ENCODE peak calls at places on chromosome 1, in nine cellular contexts. Z is CD4-positive, alpha-beta memory T cell; X is tibial artery; Y is neuronal stem cell; B is prostate gland; A is left ventricle myocardium inferior; N is pancreas; D is PC-9; U is uterus. V is an unnamed sample. For H3K4me1, H3K27me3 and H3K36me3, the result is how much of the 10 kb centered on the place peaks cover.

GRCh38 chr1:184753608-184754478 is 815 bp downstream of the EDEM3 start:
- DNase-seq in D (peak), Y (no peak), U (peak), Z (peak), B (no peak), X (peak), N (peak), A (peak), V (no peak)

GRCh38 chr1:186043276-186043675 is 309.1 kb downstream of the HMCN1 start:
- DNase-seq in Z (no peak), Y (no peak), N (no peak), X (no peak), U (no peak), D (no peak), B (no peak), A (no peak), V (no peak)

GRCh38 chr1:231512147-231512698 is 16.2 kb upstream of the TSNAX start:
- DNase-seq in B (no peak), Z (no peak), A (no peak), N (no peak), X (no peak), U (no peak), D (peak), Y (no peak), V (no peak)

GRCh38 chr1:47587891-47588582 is 150.2 kb downstream of the FOXD2 start:
- DNase-seq in D (no peak), N (no peak), A (no peak), Z (no peak), Y (no peak), U (no peak), B (no peak), X (peak), V (no peak)

GRCh38 chr1:175649416-175649815 is 94.0 kb downstream of the TNR start:
- DNase-seq in Y (no peak), A (no peak), B (no peak), U (no peak), D (no peak), Z (no peak), N (no peak), X (no peak), V (no peak)

GRCh38 chr1:172255223-172255560 is 165.3 kb upstream of the C1orf105 start:
- DNase-seq in Y (no peak), A (no peak), U (no peak), X (no peak), Z (no peak), N (no peak), B (no peak), D (no peak), V (no peak)

GRCh38 chr1:26851106-26851684 is 11.8 kb upstream of the SFN start:
- DNase-seq in Z (no peak), D (no peak), Y (no peak), A (no peak), B (no peak), U (no peak), N (no peak), X (no peak), V (no peak)

GRCh38 chr1:77824694-77825355 is 45.4 kb downstream of the MIGA1 start:
- DNase-seq in A (no peak), Z (no peak), Y (no peak), N (no peak), U (no peak), X (no peak), B (no peak), D (no peak), V (no peak)

GRCh38 chr1:4655674-4656532 is 1.5 kb downstream of the AJAP1 start:
- DNase-seq in B (peak), X (no peak), N (peak), Y (peak), U (peak), Z (no peak), A (peak), D (no peak), V (no peak)

GRCh38 chr1:175881571-175881970 is 138.2 kb upstream of the TNR start:
- DNase-seq in A (no peak), N (no peak), Y (no peak), U (no peak), B (no peak), Z (no peak), X (no peak), D (no peak), V (no peak)

GRCh38 chr1:55168353-55168752 is 46.8 kb downstream of the USP24 start:
- DNase-seq in U (no peak), X (no peak), Z (no peak), N (no peak), D (no peak), A (no peak), Y (no peak), B (no peak), V (no peak)

GRCh38 chr1:159989581-159989980 is 35.5 kb upstream of the SLAMF9 start:
- DNase-seq in Y (no peak), Z (no peak), X (no peak), U (no peak), D (no peak), N (no peak), A (no peak), B (no peak), V (no peak)

GRCh38 chr1:177255411-177255810 is 84.7 kb downstream of the BRINP2 start:
- DNase-seq in N (no peak), A (no peak), Y (no peak), U (no peak), B (no peak), Z (no peak), D (no peak), X (no peak), V (no peak)

GRCh38 chr1:197770243-197770642 is 5.0 kb downstream of the DENND1B start:
- DNase-seq in N (no peak), D (no peak), Z (no peak), U (no peak), Y (no peak), A (no peak), B (no peak), X (no peak), V (no peak)

GRCh38 chr1:65658122-65658521 is 134.6 kb upstream of the PDE4B start:
- DNase-seq in U (no peak), X (no peak), Y (no peak), D (no peak), Z (no peak), B (no peak), N (no peak), A (no peak), V (no peak)

GRCh38 chr1:39943471-39944290 is 11.3 kb upstream of the MFSD2A start:
- DNase-seq in Z (no peak), X (no peak), U (no peak), D (peak), N (no peak), A (no peak), B (peak), Y (no peak), V (no peak)

GRCh38 chr1:55631508-55631907 is 416.3 kb upstream of the USP24 start:
- DNase-seq in X (no peak), Z (no peak), D (no peak), U (no peak), Y (no peak), N (no peak), A (no peak), B (no peak), V (no peak)

GRCh38 chr1:2980073-2980791 is 41.0 kb upstream of the ACTRT2 start:
- DNase-seq in U (no peak), A (peak), B (no peak), Z (no peak), Y (no peak), X (no peak), N (peak), D (no peak), V (no peak)

GRCh38 chr1:100538935-100539835 is 1.2 kb downstream of the GPR88 start:
- DNase-seq in A (peak), X (no peak), Z (no peak), B (no peak), U (no peak), D (no peak), Y (peak), N (peak), V (peak)

GRCh38 chr1:163290025-163290610 is 31.6 kb upstream of the NUF2 start:
- DNase-seq in Z (no peak), U (no peak), X (no peak), B (no peak), D (no peak), A (no peak), Y (no peak), N (no peak), V (no peak)

GRCh38 chr1:85437139-85437538 is 27.8 kb downstream of the DDAH1 start:
- DNase-seq in N (no peak), X (no peak), Y (no peak), A (no peak), B (no peak), D (no peak), U (no peak), Z (no peak), V (no peak)

GRCh38 chr1:242523968-242524570 is 428 bp downstream of the PLD5 start:
- DNase-seq in Z (no peak), Y (peak), D (no peak), N (peak), B (peak), X (no peak), U (peak), A (peak), V (no peak)

GRCh38 chr1:22611530-22611947 is 24.9 kb upstream of the C1QA start:
- DNase-seq in A (peak), Y (peak), U (no peak), X (no peak), B (no peak), N (peak), D (peak), Z (no peak), V (no peak)

GRCh38 chr1:2632051-2632430 is 775 bp downstream of the MMEL1 start:
- DNase-seq in D (no peak), X (no peak), Z (no peak), A (no peak), Y (no peak), N (no peak), U (no peak), B (no peak), V (no peak)

GRCh38 chr1:200082329-200082728 is 54.8 kb downstream of the NR5A2 start:
- DNase-seq in B (no peak), U (no peak), X (no peak), Y (no peak), A (no peak), Z (no peak), N (no peak), D (no peak), V (no peak)

GRCh38 chr1:91080650-91081049 is 58.8 kb upstream of the ZNF644 start:
- DNase-seq in D (no peak), A (no peak), U (no peak), X (no peak), Y (no peak), N (no peak), B (no peak), Z (no peak), V (no peak)

GRCh38 chr1:100860397-100860991 is 34.1 kb downstream of the EXTL2 start:
- DNase-seq in U (no peak), X (no peak), D (no peak), N (no peak), A (no peak), Z (no peak), B (no peak), Y (no peak), V (no peak)

GRCh38 chr1:193753038-193753756 is 566.8 kb upstream of the B3GALT2 start:
- DNase-seq in Y (no peak), Z (no peak), X (no peak), B (no peak), U (no peak), N (no peak), A (no peak), D (no peak), V (no peak)

DNA sequence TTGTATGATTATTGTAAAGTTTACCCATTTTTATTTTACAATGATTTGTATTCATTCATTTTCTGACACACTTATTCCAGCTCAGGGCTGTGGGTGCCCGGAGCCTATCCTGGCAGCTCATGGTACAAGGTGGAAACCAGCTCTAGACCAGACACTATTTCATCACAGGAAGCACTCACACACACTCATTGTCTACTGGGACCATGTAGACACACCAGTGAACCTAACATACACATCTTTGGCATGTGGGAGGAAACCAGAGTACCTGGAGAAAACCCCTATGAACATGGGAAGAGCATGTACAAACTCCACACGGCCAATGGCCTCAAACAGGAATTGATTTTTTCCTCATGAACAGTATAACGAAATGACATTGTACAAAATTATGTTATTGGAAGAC is 2.4 kb downstream of the DTL start:
- DNase-seq in X (no peak), Y (no peak), U (no peak), D (no peak), B (no peak), A (no peak), Z (no peak), N (no peak), V (no peak)
- H3K4me1 ChIP-seq in X (under half), Y (under half), U (under half), D (under half), B (under half), A (under half), Z (under half), N (under half), V (under half)

GRCh38 chr1:75129660-75130311 is 4.4 kb upstream of the LHX8 start:
- DNase-seq in B (no peak), U (no peak), N (no peak), Y (peak), D (no peak), A (no peak), Z (no peak), X (no peak), V (no peak)

GRCh38 chr1:75130312-75130677 is 3.9 kb upstream of the LHX8 start:
- DNase-seq in Z (no peak), U (no peak), D (no peak), Y (peak), N (no peak), A (no peak), B (no peak), X (no peak), V (no peak)

GRCh38 chr1:75126611-75127101 is 7.5 kb upstream of the LHX8 start:
- DNase-seq in Z (no peak), N (no peak), A (no peak), B (no peak), X (no peak), U (no peak), Y (no peak), D (no peak), V (no peak)

GRCh38 chr1:75125161-75125681 is 9.0 kb upstream of the LHX8 start:
- DNase-seq in N (no peak), Z (no peak), A (no peak), D (no peak), B (no peak), U (no peak), X (no peak), Y (no peak), V (no peak)

DNA sequence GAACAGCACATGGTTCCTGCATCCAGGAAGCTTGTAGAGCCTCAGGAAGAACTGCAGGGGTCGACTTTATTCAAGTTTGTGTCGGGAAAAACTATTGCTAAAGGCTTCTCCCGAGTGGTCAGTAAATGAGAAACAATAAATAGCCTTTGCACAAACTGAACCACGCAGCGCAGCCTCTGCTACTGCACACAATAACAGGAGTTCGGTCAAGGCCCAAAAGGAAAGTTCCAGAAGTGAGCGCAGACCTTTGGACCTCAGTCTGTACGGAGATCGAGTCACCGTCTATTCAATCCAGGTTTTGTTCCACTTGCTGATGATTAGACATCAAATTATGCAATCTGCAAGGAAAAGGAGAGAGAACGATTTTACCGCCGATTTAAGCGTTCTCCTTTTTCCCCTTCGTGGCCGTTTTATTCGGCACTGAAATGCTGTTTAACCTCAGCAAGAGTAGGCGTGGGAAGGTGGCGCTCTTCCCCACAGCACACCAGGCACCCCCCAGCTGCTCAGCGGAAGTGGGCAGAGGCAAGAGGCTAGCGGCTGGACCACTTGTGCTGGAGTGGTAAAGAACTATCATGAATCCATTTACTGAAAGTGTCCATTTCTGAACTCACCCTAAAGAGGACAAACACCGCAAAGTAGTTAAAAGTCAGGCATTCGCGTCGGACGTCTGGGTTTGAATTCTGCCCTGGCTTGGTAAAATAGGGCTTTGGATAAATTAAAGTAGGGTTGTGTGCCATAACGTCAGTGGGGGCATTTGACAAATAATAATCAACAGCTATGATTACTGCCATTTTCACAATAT is 6.1 kb upstream of the LHX8 start:
- DNase-seq in A (no peak), X (no peak), Z (no peak), Y (no peak), U (no peak), N (no peak), D (no peak), B (no peak), V (no peak)
- H3K27me3 ChIP-seq in A (half or more), X (half or more), Z (under half), Y (half or more), U (under half), N (under half), D (under half), B (under half), V (under half)

GRCh38 chr1:49199564-49199963 is 422.9 kb upstream of the BEND5 start:
- DNase-seq in Y (no peak), X (no peak), B (no peak), U (no peak), A (no peak), N (no peak), Z (no peak), D (no peak), V (no peak)
- H3K36me3 ChIP-seq in Y (under half), X (under half), B (under half), U (under half), A (under half), N (under half), Z (under half), D (under half), V (under half)

GRCh38 chr1:38053416-38054091 is 7.0 kb upstream of the POU3F1 start:
- DNase-seq in U (no peak), Y (no peak), A (no peak), X (no peak), D (no peak), Z (no peak), N (no peak), B (no peak), V (no peak)
- H3K4me1 ChIP-seq in U (under half), Y (under half), A (under half), X (under half), D (under half), Z (under half), N (under half), B (under half), V (under half)

GRCh38 chr1:41860771-41861170 is 58.0 kb downstream of the HIVEP3 start:
- DNase-seq in X (no peak), Y (no peak), N (no peak), A (no peak), U (no peak), Z (no peak), B (peak), D (no peak), V (no peak)
- H3K27me3 ChIP-seq in X (under half), Y (under half), N (under half), A (under half), U (under half), Z (under half), B (under half), D (under half), V (under half)

GRCh38 chr1:156468693-156469345 is 31.8 kb downstream of the MEF2D start:
- DNase-seq in X (no peak), B (no peak), Z (no peak), U (no peak), N (no peak), A (no peak), D (no peak), Y (no peak), V (no peak)

GRCh38 chr1:156470483-156470882 is 30.1 kb downstream of the MEF2D start:
- DNase-seq in B (no peak), D (no peak), U (no peak), A (no peak), N (no peak), Z (no peak), Y (no peak), X (no peak), V (no peak)

GRCh38 chr1:156467906-156468305 is 32.7 kb downstream of the MEF2D start:
- DNase-seq in Z (no peak), B (no peak), D (no peak), X (no peak), A (no peak), Y (no peak), U (no peak), N (no peak), V (no peak)

GRCh38 chr1:156474966-156475365 is 25.6 kb downstream of the MEF2D start:
- DNase-seq in D (no peak), Z (no peak), B (no peak), Y (no peak), U (no peak), X (no peak), N (no peak), A (no peak), V (no peak)

DNA sequence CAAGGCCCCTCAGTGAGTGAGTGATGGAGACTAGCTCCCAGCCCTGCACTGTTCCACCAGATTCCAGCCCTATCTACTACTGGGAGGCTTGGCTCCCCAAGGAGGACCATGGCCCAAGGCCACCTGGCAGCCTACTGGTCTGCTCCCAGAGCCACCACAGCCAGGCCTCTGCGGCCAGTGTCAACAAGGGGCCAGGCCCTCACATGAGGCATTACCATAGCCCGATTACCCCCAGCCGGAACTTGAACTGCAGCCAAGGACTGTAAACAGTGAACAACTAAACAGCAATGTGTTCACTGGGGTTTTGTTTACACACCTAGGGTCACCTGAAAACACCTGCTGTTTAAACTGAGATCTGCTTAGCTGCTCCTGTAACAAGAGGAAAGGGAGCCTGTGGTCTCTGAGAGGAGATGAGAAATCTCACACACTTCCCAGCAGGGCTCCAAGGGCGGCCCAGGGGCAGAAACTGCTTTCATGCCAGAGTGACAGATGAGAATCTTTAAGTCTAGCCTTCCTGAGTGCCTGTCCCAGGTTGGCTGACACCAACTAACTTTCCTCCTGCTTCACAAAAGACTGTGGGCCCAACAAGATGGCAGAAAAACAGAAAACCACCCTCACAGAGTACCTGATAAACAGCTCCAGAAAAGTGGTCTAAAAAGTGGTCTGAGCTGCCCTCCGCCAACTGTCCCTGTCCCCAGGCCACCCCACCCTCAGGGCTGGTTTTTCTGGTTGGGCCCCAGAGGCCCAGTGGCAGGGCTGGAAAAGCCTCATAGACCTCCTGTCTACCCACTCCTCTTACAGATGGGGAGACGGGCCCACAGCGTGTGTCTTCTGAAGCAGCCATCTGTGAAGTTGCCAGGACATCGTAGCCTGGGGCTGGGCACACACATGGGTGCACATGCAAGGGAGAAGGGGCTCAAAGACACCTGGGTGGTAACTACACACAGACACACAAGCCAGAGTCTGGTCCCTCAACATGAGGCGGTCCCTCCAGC is 28.8 kb downstream of the MEF2D start:
- DNase-seq in A (peak), Z (no peak), B (peak), X (peak), D (peak), Y (no peak), N (peak), U (no peak), V (no peak)
- H3K36me3 ChIP-seq in A (half or more), Z (half or more), B (under half), X (half or more), D (under half), Y (half or more), N (under half), U (under half), V (under half)

GRCh38 chr1:206578959-206579358 is 33.3 kb downstream of the EIF2D start:
- DNase-seq in N (no peak), U (no peak), B (no peak), D (no peak), X (no peak), A (no peak), Y (no peak), Z (no peak), V (no peak)

GRCh38 chr1:206581571-206581981 is 30.7 kb downstream of the EIF2D start:
- DNase-seq in D (no peak), N (no peak), A (peak), U (no peak), Z (peak), X (no peak), Y (no peak), B (no peak), V (peak)

GRCh38 chr1:206580438-206581113 is 31.7 kb downstream of the EIF2D start:
- DNase-seq in B (no peak), Y (no peak), Z (no peak), D (no peak), U (no peak), X (no peak), A (no peak), N (no peak), V (no peak)

GRCh38 chr1:206578115-206578935 is 33.9 kb downstream of the EIF2D start:
- DNase-seq in A (no peak), X (no peak), Z (peak), D (no peak), Y (no peak), N (no peak), U (no peak), B (no peak), V (no peak)

GRCh38 chr1:206579747-206580437 is 32.4 kb downstream of the EIF2D start:
- DNase-seq in Y (no peak), X (peak), Z (peak), D (no peak), N (no peak), U (peak), A (peak), B (no peak), V (peak)
- H3K4me1 ChIP-seq in Y (under half), X (under half), Z (half or more), D (under half), N (under half), U (under half), A (half or more), B (under half), V (half or more)

V was measured in naive thymus-derived CD4-positive, alpha-beta T cell.